ENCODE peak calls at places on chromosomes 7 and 10, in seven cellular contexts. E, O, T, D, U, R and C are unnamed samples.

GRCh38 chr10:58399410-58399809 is 14.2 kb downstream of the TFAM start:
- DNase-seq in E (no peak), O (no peak), T (no peak), D (no peak), U (peak), R (no peak), C (no peak)

GRCh38 chr7:135825406-135825805 is 76.8 kb upstream of the FAM180A start:
- DNase-seq in E (no peak), O (no peak), T (no peak), D (no peak), U (no peak), R (no peak), C (no peak)

GRCh38 chr7:17444673-17445072 is 146.2 kb downstream of the AHR start:
- DNase-seq in E (no peak), O (peak), T (no peak), D (no peak), U (peak), R (peak), C (no peak)

GRCh38 chr10:26448706-26449435 is 10.7 kb downstream of the APBB1IP start:
- DNase-seq in E (no peak), O (no peak), T (no peak), D (peak), U (no peak), R (no peak), C (no peak)

GRCh38 chr7:87627634-87627994 is 584 bp upstream of the RUNDC3B start:
- DNase-seq in E (no peak), O (no peak), T (no peak), D (peak), U (no peak), R (peak), C (peak)

GRCh38 chr10:102431452-102432124 is 786 bp downstream of the CUEDC2 start:
- DNase-seq in E (no peak), O (no peak), T (no peak), D (no peak), U (no peak), R (no peak), C (no peak)

GRCh38 chr10:35006836-35007235 is 83.3 kb downstream of the CUL2 start:
- DNase-seq in E (no peak), O (no peak), T (no peak), D (no peak), U (peak), R (no peak), C (no peak)

GRCh38 chr10:5413012-5413938 is 918 bp downstream of the NET1 start:
- DNase-seq in E (no peak), O (peak), T (peak), D (no peak), U (peak), R (no peak), C (no peak)

GRCh38 chr10:86367339-86367951 is 850 bp upstream of the GRID1 start:
- DNase-seq in E (no peak), O (no peak), T (peak), D (no peak), U (no peak), R (peak), C (no peak)

GRCh38 chr7:104207348-104207730 is 474 bp downstream of the ORC5 start:
- DNase-seq in E (no peak), O (no peak), T (no peak), D (no peak), U (peak), R (no peak), C (peak)

GRCh38 chr10:94076325-94076841 is 82.7 kb downstream of the PLCE1 start:
- DNase-seq in E (no peak), O (peak), T (no peak), D (peak), U (peak), R (no peak), C (no peak)

GRCh38 chr7:135283959-135284638 is 50.5 kb downstream of the STRA8 start:
- DNase-seq in E (no peak), O (no peak), T (no peak), D (no peak), U (no peak), R (no peak), C (no peak)

GRCh38 chr10:114427124-114427852 is 23.0 kb upstream of the AFAP1L2 start:
- DNase-seq in E (no peak), O (no peak), T (no peak), D (no peak), U (no peak), R (no peak), C (no peak)

GRCh38 chr10:114429581-114430335 is 25.5 kb upstream of the AFAP1L2 start:
- DNase-seq in E (no peak), O (no peak), T (no peak), D (no peak), U (no peak), R (no peak), C (no peak)

GRCh38 chr10:114431414-114431767 is 27.1 kb upstream of the AFAP1L2 start:
- DNase-seq in E (no peak), O (no peak), T (no peak), D (no peak), U (no peak), R (no peak), C (no peak)

GRCh38 chr10:114432704-114433103 is 28.4 kb upstream of the AFAP1L2 start:
- DNase-seq in E (no peak), O (no peak), T (no peak), D (no peak), U (peak), R (no peak), C (no peak)

GRCh38 chr10:114430688-114431413 is 26.5 kb upstream of the AFAP1L2 start:
- DNase-seq in E (no peak), O (no peak), T (no peak), D (no peak), U (no peak), R (no peak), C (no peak)
- TF ChIP-seq POLR2A in E (no peak), O (no peak), T (no peak), D (no peak), U (no peak), R (no peak), C (no peak)

GRCh38 chr7:156115582-156115981 is 303.3 kb upstream of the SHH start:
- DNase-seq in E (no peak), O (no peak), T (no peak), D (no peak), U (no peak), R (no peak), C (no peak)
- TF ChIP-seq CTCF in E (no peak), O (no peak), T (no peak), D (no peak), U (no peak), R (no peak), C (no peak)

GRCh38 chr7:92134271-92135099 is at the start of gene CYP51A1:
- DNase-seq in E (peak), O (peak), T (peak), D (peak), U (peak), R (peak), C (peak)
- TF ChIP-seq POLR2A in E (no peak), O (peak), T (peak), D (peak), U (peak), R (peak), C (peak)

GRCh38 chr10:132517951-132518521 is 19.6 kb upstream of the INPP5A start:
- DNase-seq in E (no peak), O (no peak), T (no peak), D (peak), U (no peak), R (no peak), C (no peak)

GRCh38 chr10:132516771-132517725 is 20.5 kb upstream of the INPP5A start:
- DNase-seq in E (peak), O (peak), T (peak), D (peak), U (peak), R (peak), C (peak)

GRCh38 chr10:132520147-132520811 is 17.3 kb upstream of the INPP5A start:
- DNase-seq in E (no peak), O (no peak), T (peak), D (peak), U (peak), R (peak), C (peak)

GRCh38 chr10:132519382-132520146 is 18.0 kb upstream of the INPP5A start:
- DNase-seq in E (no peak), O (no peak), T (peak), D (peak), U (no peak), R (peak), C (no peak)

DNA sequence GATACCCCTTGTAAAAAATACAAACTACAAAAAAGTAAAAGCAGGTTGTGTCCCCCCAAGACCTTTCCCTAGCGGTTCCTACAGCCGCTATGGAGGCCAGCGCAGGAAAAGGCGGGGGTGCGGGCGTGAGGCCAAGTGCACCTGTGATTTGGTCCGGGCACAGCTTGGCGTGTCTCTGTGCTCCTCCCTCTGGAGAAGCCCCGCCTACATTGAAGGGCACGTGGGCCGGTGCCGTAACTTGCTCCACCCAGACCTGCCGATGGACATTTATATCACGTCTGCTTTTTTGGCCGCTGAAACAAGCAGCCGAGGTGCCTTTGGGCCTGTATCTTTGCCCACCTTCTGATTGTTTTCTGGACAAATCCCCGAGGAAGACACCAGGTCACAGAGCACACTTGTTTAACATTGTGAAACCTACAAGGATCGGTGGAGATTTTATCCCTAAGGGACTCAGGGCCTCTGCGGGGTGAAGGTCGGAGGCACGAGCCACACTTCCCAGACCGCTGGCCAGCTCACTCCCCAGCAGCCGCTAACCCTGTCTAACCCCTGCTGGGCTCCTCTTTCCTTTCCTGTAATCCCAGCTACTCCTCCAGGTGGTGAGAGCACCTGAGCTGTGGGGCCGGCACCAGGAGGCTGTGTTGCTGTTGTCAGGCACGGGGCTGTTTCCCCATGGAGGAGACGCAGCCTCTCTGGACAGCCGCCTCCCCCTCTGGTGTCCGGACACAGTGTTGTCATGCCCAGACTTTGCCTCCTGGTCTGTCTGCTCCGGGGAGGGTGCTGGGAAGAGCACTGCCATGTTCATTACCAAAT is 18.8 kb upstream of the INPP5A start:
- DNase-seq in E (no peak), O (no peak), T (peak), D (peak), U (no peak), R (peak), C (peak)
- TF ChIP-seq CTCF in E (no peak), O (no peak), T (no peak), D (no peak), U (no peak), R (no peak), C (no peak)

DNA sequence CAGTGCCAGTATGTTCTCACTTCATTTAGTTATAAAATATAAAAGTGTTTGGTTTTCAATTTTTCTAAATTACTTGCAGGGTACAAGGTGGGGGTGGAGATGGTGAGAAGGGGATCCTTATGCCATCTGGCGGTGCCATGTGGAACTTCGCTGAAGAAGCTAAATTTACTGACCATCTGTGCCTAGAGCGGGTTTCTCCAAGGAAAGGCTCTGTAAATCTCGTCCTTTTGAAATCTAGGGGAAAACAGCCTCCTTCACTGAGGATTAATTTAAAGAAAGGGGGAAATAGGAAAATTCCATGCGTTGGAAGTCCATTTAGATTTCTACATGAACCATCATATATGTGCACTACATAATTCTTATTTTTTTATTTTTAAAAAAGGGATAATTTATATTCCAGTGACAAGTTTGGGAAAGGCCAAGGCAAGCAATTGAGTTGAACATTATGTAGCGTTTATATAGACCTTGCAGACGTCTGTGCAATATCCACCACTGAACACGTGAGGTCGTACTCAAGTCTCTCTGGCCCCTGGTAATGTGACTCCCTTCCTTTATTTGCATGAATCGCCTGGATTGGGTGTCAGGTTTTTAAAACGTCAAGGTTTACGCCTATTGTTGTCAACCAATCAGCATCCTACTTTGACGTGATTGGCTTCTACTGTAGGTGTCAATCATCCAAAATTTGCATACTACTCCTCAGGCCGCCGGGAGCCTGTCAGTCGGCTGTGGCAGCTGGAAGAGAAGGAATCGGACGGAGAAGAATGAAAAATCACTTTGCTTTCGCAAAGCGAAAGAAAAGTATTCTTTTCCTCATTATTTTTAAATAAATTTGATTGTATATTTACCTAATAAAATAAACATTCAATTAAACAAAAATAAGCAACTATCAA is 297.1 kb upstream of the NFE2L3 start:
- DNase-seq in E (peak), O (peak), T (peak), D (peak), U (peak), R (peak), C (peak)
- TF ChIP-seq POLR2A in E (peak), O (no peak), T (peak), D (peak), U (peak), R (peak), C (no peak)

GRCh38 chr10:105062881-105063280 is 421.8 kb downstream of the SORCS3 start:
- DNase-seq in E (no peak), O (no peak), T (no peak), D (no peak), U (no peak), R (no peak), C (no peak)

GRCh38 chr10:105068497-105068896 is 427.4 kb downstream of the SORCS3 start:
- DNase-seq in E (no peak), O (no peak), T (no peak), D (no peak), U (no peak), R (no peak), C (no peak)

DNA sequence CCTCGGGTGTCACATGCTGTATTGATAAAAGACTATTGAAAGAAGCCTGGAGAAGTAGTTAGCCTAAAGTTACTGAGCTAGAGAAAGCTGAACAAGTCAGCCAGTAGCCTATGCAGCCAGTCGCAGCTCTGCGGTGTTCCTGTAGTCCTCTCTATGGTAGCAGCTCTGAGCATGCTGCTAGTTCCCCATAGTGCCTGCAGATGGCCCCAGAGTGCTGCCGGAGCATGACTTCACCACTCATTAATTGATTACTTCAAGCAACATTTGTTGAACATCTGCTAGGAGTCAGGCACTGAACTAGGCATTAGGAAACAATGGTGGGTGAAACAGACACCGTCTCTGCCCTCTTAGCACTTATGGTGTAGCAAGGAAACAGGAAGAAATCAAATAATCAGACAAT is 422.7 kb downstream of the SORCS3 start:
- DNase-seq in E (no peak), O (no peak), T (peak), D (peak), U (no peak), R (no peak), C (peak)
- TF ChIP-seq CTCF in E (no peak), O (no peak), T (no peak), D (peak), U (peak), R (peak), C (peak)

GRCh38 chr7:92417913-92418312 is 29.4 kb upstream of the GATAD1 start:
- DNase-seq in E (no peak), O (no peak), T (no peak), D (no peak), U (no peak), R (no peak), C (peak)
- TF ChIP-seq POLR2A in E (no peak), O (no peak), T (no peak), D (no peak), U (no peak), R (no peak), C (no peak)

GRCh38 chr10:88389456-88389855 is 193.7 kb downstream of the RNLS start:
- DNase-seq in E (peak), O (no peak), T (no peak), D (peak), U (peak), R (peak), C (peak)

GRCh38 chr10:88386878-88387773 is 196.0 kb downstream of the RNLS start:
- DNase-seq in E (no peak), O (peak), T (no peak), D (peak), U (peak), R (peak), C (peak)

GRCh38 chr10:88386204-88386877 is 196.8 kb downstream of the RNLS start:
- DNase-seq in E (no peak), O (peak), T (no peak), D (no peak), U (no peak), R (no peak), C (no peak)

GRCh38 chr10:88382699-88383098 is 200.4 kb downstream of the RNLS start:
- DNase-seq in E (no peak), O (no peak), T (no peak), D (no peak), U (no peak), R (no peak), C (no peak)

GRCh38 chr10:88385601-88386203 is 197.4 kb downstream of the RNLS start:
- DNase-seq in E (peak), O (peak), T (peak), D (peak), U (no peak), R (peak), C (no peak)
- TF ChIP-seq CTCF in E (no peak), O (no peak), T (no peak), D (peak), U (no peak), R (no peak), C (no peak)

GRCh38 chr7:36389371-36390198 is at the start of gene ANLN:
- DNase-seq in E (peak), O (peak), T (peak), D (peak), U (peak), R (peak), C (peak)
- TF ChIP-seq POLR2A in E (no peak), O (peak), T (no peak), D (no peak), U (peak), R (peak), C (no peak)